ENCODE peak calls at places on chromosomes 6 and 20, in five cellular contexts. S is effector memory CD8-positive, alpha-beta T cell; L is progenitor cell of endocrine pancreas; Y is T-helper 1 cell; H is foreskin keratinocyte. T is an unnamed sample.

GRCh38 chr6:27178001-27178730 is 69.3 kb upstream of the PRSS16 start:
- DNase-seq in S (peak), L (peak), Y (no peak), H (peak), T (no peak)

GRCh38 chr6:100346203-100346602 is 118.5 kb downstream of the SIM1 start:
- DNase-seq in S (no peak), L (no peak), Y (no peak), H (no peak), T (no peak)

GRCh38 chr6:122621638-122622037 is 11.4 kb downstream of the PKIB start:
- DNase-seq in S (no peak), L (no peak), Y (no peak), H (no peak), T (no peak)

GRCh38 chr20:37723668-37724067 is 29.8 kb downstream of the CTNNBL1 start:
- DNase-seq in S (no peak), L (no peak), Y (no peak), H (no peak), T (no peak)

GRCh38 chr20:43821795-43822194 is 92.9 kb upstream of the TOX2 start:
- DNase-seq in S (no peak), L (no peak), Y (no peak), H (no peak), T (no peak)

GRCh38 chr6:14975124-14975815 is 270.6 kb upstream of the JARID2 start:
- DNase-seq in S (no peak), L (no peak), Y (no peak), H (no peak), T (no peak)

GRCh38 chr6:139625998-139626975 is 251.8 kb upstream of the CITED2 start:
- DNase-seq in S (no peak), L (no peak), Y (no peak), H (no peak), T (no peak)

GRCh38 chr6:703562-703961 is 10.6 kb upstream of the EXOC2 start:
- DNase-seq in S (no peak), L (no peak), Y (no peak), H (no peak), T (no peak)

GRCh38 chr6:113128020-113128419 is 729.1 kb upstream of the MARCKS start:
- DNase-seq in S (no peak), L (no peak), Y (no peak), H (no peak), T (no peak)

GRCh38 chr6:15879372-15880261 is 216.8 kb upstream of the DTNBP1 start:
- DNase-seq in S (peak), L (no peak), Y (peak), H (no peak), T (no peak)

GRCh38 chr6:151160869-151161268 is 78.9 kb upstream of the AKAP12 start:
- DNase-seq in S (no peak), L (no peak), Y (no peak), H (no peak), T (peak)

GRCh38 chr6:119598883-119599282 is 249.3 kb upstream of the MAN1A1 start:
- DNase-seq in S (no peak), L (no peak), Y (no peak), H (no peak), T (no peak)

GRCh38 chr6:86581833-86582232 is 355.5 kb upstream of the HTR1E start:
- DNase-seq in S (no peak), L (no peak), Y (no peak), H (peak), T (no peak)

GRCh38 chr6:82166493-82166892 is 81.1 kb downstream of the IBTK start:
- DNase-seq in S (no peak), L (no peak), Y (no peak), H (no peak), T (no peak)

GRCh38 chr6:14521141-14521540 is 403.6 kb downstream of the CD83 start:
- DNase-seq in S (no peak), L (no peak), Y (no peak), H (no peak), T (no peak)

GRCh38 chr6:149701699-149702098 is 16.2 kb downstream of the LATS1 start:
- DNase-seq in S (no peak), L (no peak), Y (no peak), H (no peak), T (no peak)

GRCh38 chr6:23533954-23534725 is 591.9 kb upstream of the NRSN1 start:
- DNase-seq in S (no peak), L (no peak), Y (no peak), H (peak), T (no peak)

GRCh38 chr6:37916149-37916548 is 96.6 kb downstream of the ZFAND3 start:
- DNase-seq in S (no peak), L (no peak), Y (no peak), H (no peak), T (no peak)

GRCh38 chr20:13302647-13303425 is 81.8 kb downstream of the ISM1 start:
- DNase-seq in S (no peak), L (peak), Y (peak), H (no peak), T (no peak)

GRCh38 chr6:43817192-43817591 is 47.2 kb downstream of the VEGFA start:
- DNase-seq in S (no peak), L (no peak), Y (no peak), H (no peak), T (no peak)

GRCh38 chr6:162364488-162364887 is 363.1 kb downstream of the PRKN start:
- DNase-seq in S (no peak), L (no peak), Y (no peak), H (no peak), T (no peak)

GRCh38 chr6:30091577-30092381 is 16.2 kb upstream of the RNF39 start:
- DNase-seq in S (no peak), L (no peak), Y (no peak), H (peak), T (no peak)

GRCh38 chr6:47655719-47656595 is 42.4 kb upstream of the ADGRF4 start:
- DNase-seq in S (no peak), L (no peak), Y (no peak), H (peak), T (no peak)

GRCh38 chr6:38198219-38198618 is 378.7 kb downstream of the ZFAND3 start:
- DNase-seq in S (no peak), L (no peak), Y (no peak), H (no peak), T (no peak)